ENCODE peak calls at places on chromosomes 1 and 21, in four cellular contexts. W is HFFc6, M is RCC 7860, Z is Calu3. O is an unnamed sample.

GRCh38 chr1:169113613-169114119 is 7.2 kb downstream of the ATP1B1 start:
- DNase-seq in W (peak), M (peak), Z (peak), O (no peak)

GRCh38 chr1:40059292-40059959 is 18.9 kb downstream of the CAP1 start:
- DNase-seq in W (peak), M (no peak), Z (peak), O (no peak)

GRCh38 chr21:33265664-33266049 is 510 bp upstream of the IL10RB start:
- DNase-seq in W (no peak), M (no peak), Z (no peak), O (peak)

GRCh38 chr1:223708001-223708359 is 4.4 kb upstream of the CAPN2 start:
- DNase-seq in W (no peak), M (no peak), Z (peak), O (no peak)

GRCh38 chr1:210294991-210295773 is 33.5 kb upstream of the HHAT start:
- DNase-seq in W (peak), M (no peak), Z (no peak), O (no peak)

GRCh38 chr1:103514920-103515503 is 10.5 kb upstream of the RNPC3 start:
- DNase-seq in W (peak), M (peak), Z (no peak), O (peak)

GRCh38 chr1:195738971-195739650 is 869.1 kb downstream of the KCNT2 start:
- DNase-seq in W (peak), M (no peak), Z (no peak), O (no peak)

GRCh38 chr1:3668585-3669300 is 16.4 kb downstream of the TP73 start:
- DNase-seq in W (no peak), M (peak), Z (peak), O (peak)

GRCh38 chr1:173422456-173422976 is 54.6 kb upstream of the PRDX6 start:
- DNase-seq in W (no peak), M (no peak), Z (no peak), O (no peak)

GRCh38 chr1:242670019-242670418 is 145.5 kb upstream of the PLD5 start:
- DNase-seq in W (no peak), M (no peak), Z (no peak), O (no peak)

O was measured in Ammon's horn.